ENCODE peak calls at places on chromosomes 13 and 19, in ten cellular contexts. K is right cardiac atrium; N is activated CD8-positive, alpha-beta T cell treated with anti-CD3 and anti-CD28 coated beads for 36 hours; R is Peyer's patch; Q is left lung; I is stimulated activated CD4-positive, alpha-beta T cell treated with anti-CD3 and anti-CD28 coated beads, Interleukin-12 subunit alpha, Interleukin-12 subunit beta, amount 100 ng/mL, for 48 hours; A is SJCRH30; V is Caki2; U is LNCaP clone FGC; W is activated T-helper 2 cell treated with anti-CD3 and anti-CD28 coated beads, Interferon-gamma antibody, Interleukin-2, Interleukin-4, amounts not matched to agents 10 μg/mL and 5 μg/mL and 100 μg/mL, durations not matched to agents 14 hours and 24 hours and 36 hours. Y is an unnamed sample.

GRCh38 chr13:95463516-95463915 is 89.0 kb upstream of the CLDN10 start:
- DNase-seq in Q (no peak), U (peak), A (no peak), V (no peak), I (no peak), W (no peak), K (no peak), N (no peak), R (no peak), Y (no peak)

GRCh38 chr13:31044658-31045620 is 112.5 kb downstream of the TEX26 start:
- DNase-seq in K (no peak), U (no peak), W (peak), N (peak), V (no peak), Q (no peak), R (no peak), A (peak), I (peak), Y (no peak)

GRCh38 chr13:41590643-41591042 is 133.3 kb downstream of the RGCC start:
- DNase-seq in N (no peak), K (no peak), V (no peak), W (no peak), I (no peak), R (no peak), A (no peak), U (no peak), Q (no peak), Y (no peak)

GRCh38 chr13:33014291-33014690 is 1.9 kb upstream of the KL start:
- DNase-seq in Q (no peak), U (no peak), W (no peak), R (no peak), A (no peak), N (no peak), I (no peak), K (no peak), V (no peak), Y (no peak)

GRCh38 chr13:69579351-69579750 is 528.3 kb upstream of the ATXN8OS start:
- DNase-seq in N (no peak), Q (no peak), I (no peak), W (no peak), K (no peak), V (no peak), U (peak), A (no peak), R (no peak), Y (no peak)

GRCh38 chr13:103794526-103794925 is 728.3 kb upstream of the SLC10A2 start:
- DNase-seq in U (no peak), V (no peak), I (no peak), W (no peak), K (no peak), R (no peak), N (no peak), A (no peak), Q (no peak), Y (no peak)

GRCh38 chr19:29176981-29177754 is 35.8 kb downstream of the UQCRFS1 start:
- DNase-seq in U (no peak), R (no peak), N (no peak), V (no peak), Q (no peak), W (no peak), A (no peak), K (no peak), I (no peak), Y (no peak)

GRCh38 chr19:3359850-3360493 is 6.4 kb upstream of the NFIC start:
- DNase-seq in A (no peak), W (no peak), Q (no peak), V (no peak), K (peak), N (peak), R (no peak), U (no peak), I (peak), Y (no peak)

GRCh38 chr13:77285098-77285497 is 41.8 kb downstream of the MYCBP2 start:
- DNase-seq in A (no peak), U (no peak), Q (no peak), I (no peak), R (no peak), W (no peak), V (no peak), K (no peak), N (no peak), Y (no peak)

GRCh38 chr19:3509566-3509989 is 3.5 kb downstream of the FZR1 start:
- DNase-seq in Q (no peak), K (no peak), W (no peak), U (no peak), R (no peak), V (peak), I (peak), A (no peak), N (peak), Y (no peak)

GRCh38 chr19:13089139-13089856 is 13.4 kb downstream of the LYL1 start:
- DNase-seq in Q (no peak), R (no peak), W (no peak), V (no peak), K (no peak), A (no peak), U (no peak), N (peak), I (no peak), Y (no peak)

GRCh38 chr13:73987618-73988017 is 146.6 kb downstream of the KLF12 start:
- DNase-seq in W (no peak), N (no peak), K (no peak), V (no peak), U (no peak), Q (no peak), R (no peak), I (no peak), A (no peak), Y (no peak)

GRCh38 chr13:76720416-76720815 is 165.8 kb downstream of the KCTD12 start:
- DNase-seq in N (no peak), U (no peak), I (no peak), A (no peak), R (no peak), K (no peak), V (no peak), Q (no peak), W (no peak), Y (no peak)

GRCh38 chr13:41463823-41464602 is 6.7 kb downstream of the RGCC start:
- DNase-seq in A (no peak), V (no peak), R (no peak), U (no peak), I (no peak), K (no peak), N (peak), Q (no peak), W (peak), Y (no peak)

GRCh38 chr19:10238172-10238783 is 7.1 kb upstream of the S1PR2 start:
- DNase-seq in I (no peak), Q (peak), U (peak), N (peak), K (peak), V (no peak), R (no peak), W (no peak), A (no peak), Y (no peak)

GRCh38 chr19:11377237-11377636 is 2.8 kb downstream of the SWSAP1 start:
- DNase-seq in R (no peak), I (no peak), V (peak), A (no peak), W (peak), Q (peak), K (no peak), U (no peak), N (peak), Y (no peak)

GRCh38 chr19:55686311-55687050 is 11.5 kb downstream of the EPN1 start:
- DNase-seq in R (peak), U (no peak), N (no peak), W (no peak), K (peak), A (no peak), V (no peak), I (no peak), Q (peak), Y (no peak)

GRCh38 chr19:13031917-13032623 is 36.8 kb downstream of the NFIX start:
- DNase-seq in U (no peak), V (peak), W (no peak), N (no peak), Q (no peak), R (no peak), I (no peak), K (peak), A (peak), Y (no peak)

GRCh38 chr19:1505991-1506881 is 6.6 kb downstream of the ADAMTSL5 start:
- DNase-seq in W (no peak), K (no peak), N (no peak), A (no peak), Q (no peak), U (no peak), R (no peak), I (no peak), V (no peak), Y (no peak)

GRCh38 chr19:38061294-38061693 is 154.3 kb downstream of the SIPA1L3 start:
- DNase-seq in R (no peak), U (no peak), V (peak), N (no peak), W (no peak), I (no peak), K (no peak), Q (no peak), A (no peak), Y (no peak)

GRCh38 chr13:111304603-111305289 is 15.7 kb upstream of the TEX29 start:
- DNase-seq in A (no peak), U (no peak), W (no peak), V (no peak), R (no peak), Q (no peak), I (no peak), K (no peak), N (no peak), Y (no peak)

GRCh38 chr13:23792680-23793079 is 96.5 kb downstream of the MIPEP start:
- DNase-seq in Q (no peak), I (no peak), U (no peak), A (no peak), W (no peak), K (no peak), V (no peak), R (no peak), N (no peak), Y (no peak)

GRCh38 chr19:31292639-31293185 is 56.5 kb downstream of the TSHZ3 start:
- DNase-seq in U (no peak), K (no peak), I (no peak), V (no peak), W (no peak), Q (no peak), N (no peak), R (no peak), A (no peak), Y (no peak)

GRCh38 chr19:45408121-45408520 is 1.7 kb downstream of the POLR1G start:
- DNase-seq in V (no peak), W (no peak), U (no peak), N (no peak), A (no peak), Q (no peak), R (no peak), I (no peak), K (no peak), Y (no peak)

Y was measured in NCI-H460.